ENCODE peak calls at places on chromosomes 13 and 19, in seven cellular contexts. O is neuronal stem cell, T is C1 segment of cervical spinal cord, D is AG08395, L is SK-N-SH, Z is mesothelial cell of epicardium, N is EL. A is an unnamed sample.

GRCh38 chr13:98997738-98998641 is 20.1 kb upstream of the DOCK9 start:
- DNase-seq in O (no peak), T (no peak), D (peak), L (no peak), Z (no peak), N (peak), A (peak)

GRCh38 chr13:32897296-32897695 is 118.9 kb upstream of the KL start:
- DNase-seq in O (no peak), T (no peak), D (no peak), L (no peak), Z (no peak), N (no peak), A (no peak)

GRCh38 chr19:16660763-16661479 is at the start of gene TMEM38A:
- DNase-seq in O (peak), T (peak), D (peak), L (peak), Z (peak), N (peak), A (peak)

GRCh38 chr19:16587031-16588023 is 15.1 kb upstream of the SLC35E1 start:
- DNase-seq in O (no peak), T (peak), D (peak), L (no peak), Z (no peak), N (peak), A (no peak)

GRCh38 chr19:834216-834615 is 6.6 kb downstream of the AZU1 start:
- DNase-seq in O (no peak), T (no peak), D (no peak), L (no peak), Z (no peak), N (no peak), A (no peak)

GRCh38 chr13:40109324-40109958 is 454.0 kb downstream of the COG6 start:
- DNase-seq in O (no peak), T (no peak), D (peak), L (no peak), Z (no peak), N (peak), A (no peak)

GRCh38 chr13:33123066-33123940 is 107.1 kb downstream of the KL start:
- DNase-seq in O (no peak), T (peak), D (no peak), L (no peak), Z (no peak), N (peak), A (no peak)

GRCh38 chr19:40598918-40599307 is 2.3 kb upstream of the LTBP4 start:
- DNase-seq in O (no peak), T (no peak), D (no peak), L (no peak), Z (no peak), N (no peak), A (no peak)

GRCh38 chr13:83009987-83010386 is 872.3 kb downstream of the SLITRK1 start:
- DNase-seq in O (no peak), T (no peak), D (no peak), L (no peak), Z (no peak), N (no peak), A (no peak)

GRCh38 chr13:101915755-101916107 is 463.3 kb downstream of the ITGBL1 start:
- DNase-seq in O (no peak), T (no peak), D (no peak), L (no peak), Z (no peak), N (no peak), A (no peak)

GRCh38 chr19:46902402-46902766 is 41.6 kb downstream of the ARHGAP35 start:
- DNase-seq in O (no peak), T (no peak), D (no peak), L (no peak), Z (no peak), N (peak), A (peak)

GRCh38 chr13:43478178-43478577 is 308.6 kb downstream of the ENOX1 start:
- DNase-seq in O (no peak), T (no peak), D (no peak), L (no peak), Z (no peak), N (no peak), A (no peak)

GRCh38 chr19:38737297-38737865 is 6.9 kb downstream of the CAPN12 start:
- DNase-seq in O (no peak), T (no peak), D (no peak), L (no peak), Z (no peak), N (no peak), A (no peak)

GRCh38 chr13:110005563-110005962 is 219.2 kb upstream of the IRS2 start:
- DNase-seq in O (no peak), T (no peak), D (peak), L (no peak), Z (no peak), N (peak), A (no peak)

GRCh38 chr19:4682417-4683200 is 12.5 kb upstream of the MYDGF start:
- DNase-seq in O (no peak), T (no peak), D (no peak), L (no peak), Z (no peak), N (no peak), A (no peak)

GRCh38 chr13:79490846-79491245 is 9.9 kb downstream of the NDFIP2 start:
- DNase-seq in O (no peak), T (no peak), D (no peak), L (no peak), Z (no peak), N (peak), A (no peak)

GRCh38 chr19:5850743-5851293 is 431 bp downstream of the FUT3 start:
- DNase-seq in O (no peak), T (no peak), D (no peak), L (peak), Z (no peak), N (peak), A (peak)

GRCh38 chr19:39411832-39412099 is 703 bp upstream of the PLEKHG2 start:
- DNase-seq in O (peak), T (peak), D (peak), L (peak), Z (peak), N (peak), A (peak)

GRCh38 chr19:2816641-2817040 is 3.0 kb upstream of the ZNF554 start:
- DNase-seq in O (no peak), T (no peak), D (no peak), L (no peak), Z (no peak), N (no peak), A (no peak)

GRCh38 chr13:30933334-30933681 is 852 bp downstream of the TEX26 start:
- DNase-seq in O (no peak), T (no peak), D (no peak), L (no peak), Z (no peak), N (no peak), A (no peak)

GRCh38 chr13:93216122-93216521 is 10.5 kb upstream of the GPC6 start:
- DNase-seq in O (no peak), T (no peak), D (no peak), L (no peak), Z (no peak), N (no peak), A (no peak)

A was measured in small intestine.